ENCODE peak calls at places on chromosome 20, in eight cellular contexts. Y is neuronal stem cell, J is GM23338, P is small intestine, F is heart right ventricle, S is HCT116, K is WERI-Rb-1, T is AG04450. B is an unnamed sample. For H3K27me3, the result is how much of the 10 kb centered on the place peaks cover.

GRCh38 chr20:6882911-6883310 is 115.4 kb downstream of the BMP2 start:
- DNase-seq in Y (no peak), J (no peak), P (no peak), F (no peak), S (no peak), K (no peak), T (no peak), B (no peak)

GRCh38 chr20:25188218-25188617 is 7.3 kb upstream of the ENTPD6 start:
- DNase-seq in Y (no peak), J (no peak), P (no peak), F (no peak), S (no peak), K (no peak), T (no peak), B (no peak)

GRCh38 chr20:63597651-63598478 is 23.8 kb upstream of the HELZ2 start:
- DNase-seq in Y (no peak), J (no peak), P (no peak), F (no peak), S (no peak), K (no peak), T (no peak), B (no peak)

GRCh38 chr20:31835977-31836852 is 9.2 kb downstream of the FOXS1 start:
- DNase-seq in Y (no peak), J (no peak), P (peak), F (peak), S (peak), K (peak), T (peak), B (peak)

GRCh38 chr20:58019027-58019849 is 209.2 kb downstream of the ANKRD60 start:
- DNase-seq in Y (no peak), J (no peak), P (no peak), F (no peak), S (no peak), K (no peak), T (no peak), B (no peak)

GRCh38 chr20:11245431-11245830 is 571.6 kb upstream of the JAG1 start:
- DNase-seq in Y (no peak), J (no peak), P (no peak), F (no peak), S (no peak), K (no peak), T (no peak), B (no peak)

GRCh38 chr20:42530855-42531674 is 658.6 kb downstream of the PTPRT start:
- DNase-seq in Y (peak), J (peak), P (peak), F (peak), S (no peak), K (peak), T (no peak), B (no peak)

GRCh38 chr20:4774209-4774608 is 52.5 kb downstream of the PRND start:
- DNase-seq in Y (no peak), J (no peak), P (no peak), F (no peak), S (no peak), K (no peak), T (no peak), B (no peak)

GRCh38 chr20:61442075-61442670 is 190.1 kb downstream of the CDH4 start:
- DNase-seq in Y (no peak), J (no peak), P (no peak), F (no peak), S (no peak), K (no peak), T (no peak), B (no peak)

GRCh38 chr20:17873410-17874270 is 95.0 kb downstream of the SNX5 start:
- DNase-seq in Y (no peak), J (peak), P (peak), F (peak), S (peak), K (no peak), T (peak), B (peak)

GRCh38 chr20:47137231-47137865 is 219.2 kb downstream of the ZMYND8 start:
- DNase-seq in Y (no peak), J (no peak), P (no peak), F (no peak), S (no peak), K (peak), T (no peak), B (no peak)

GRCh38 chr20:24987244-24987643 is 5.3 kb downstream of the APMAP start:
- DNase-seq in Y (no peak), J (no peak), P (no peak), F (no peak), S (no peak), K (no peak), T (no peak), B (no peak)

GRCh38 chr20:10777713-10778112 is 103.9 kb upstream of the JAG1 start:
- DNase-seq in Y (no peak), J (no peak), P (no peak), F (no peak), S (no peak), K (no peak), T (no peak), B (no peak)

GRCh38 chr20:23689399-23689690 is 507 bp upstream of the CST4 start:
- DNase-seq in Y (no peak), J (no peak), P (no peak), F (no peak), S (no peak), K (no peak), T (no peak), B (no peak)

GRCh38 chr20:46228671-46229070 is 79.6 kb downstream of the CDH22 start:
- DNase-seq in Y (no peak), J (no peak), P (no peak), F (no peak), S (no peak), K (no peak), T (no peak), B (peak)

GRCh38 chr20:728022-728944 is 40.0 kb downstream of the SLC52A3 start:
- DNase-seq in Y (peak), J (peak), P (no peak), F (peak), S (no peak), K (peak), T (no peak), B (peak)

GRCh38 chr20:61301995-61302525 is 50.0 kb downstream of the CDH4 start:
- DNase-seq in Y (no peak), J (no peak), P (no peak), F (no peak), S (no peak), K (no peak), T (no peak), B (no peak)

GRCh38 chr20:51639206-51639832 is 96.8 kb upstream of the NFATC2 start:
- DNase-seq in Y (peak), J (peak), P (peak), F (peak), S (peak), K (peak), T (no peak), B (peak)

GRCh38 chr20:44714701-44715494 is at the start of gene CCN5:
- DNase-seq in Y (no peak), J (no peak), P (peak), F (peak), S (peak), K (no peak), T (no peak), B (peak)
- H3K4me3 ChIP-seq in Y (no peak), J (no peak), P (no peak), F (peak), S (no peak), K (no peak), T (no peak), B (peak)

GRCh38 chr20:53899351-53900167 is 170.8 kb downstream of the BCAS1 start:
- DNase-seq in Y (no peak), J (no peak), P (peak), F (no peak), S (no peak), K (peak), T (no peak), B (no peak)
- H3K27ac ChIP-seq in Y (peak), J (no peak), P (peak), F (peak), S (no peak), K (peak), T (peak), B (peak)

GRCh38 chr20:62584671-62585512 is 57.4 kb upstream of the SLCO4A1 start:
- DNase-seq in Y (no peak), J (no peak), P (no peak), F (no peak), S (no peak), K (peak), T (no peak), B (no peak)

GRCh38 chr20:62588458-62589149 is 53.7 kb upstream of the SLCO4A1 start:
- DNase-seq in Y (no peak), J (no peak), P (no peak), F (no peak), S (no peak), K (peak), T (no peak), B (peak)

GRCh38 chr20:62587757-62588402 is 54.4 kb upstream of the SLCO4A1 start:
- DNase-seq in Y (peak), J (peak), P (no peak), F (no peak), S (no peak), K (no peak), T (no peak), B (no peak)

GRCh38 chr20:62585571-62585970 is 56.7 kb upstream of the SLCO4A1 start:
- DNase-seq in Y (no peak), J (no peak), P (no peak), F (no peak), S (no peak), K (no peak), T (no peak), B (no peak)

DNA sequence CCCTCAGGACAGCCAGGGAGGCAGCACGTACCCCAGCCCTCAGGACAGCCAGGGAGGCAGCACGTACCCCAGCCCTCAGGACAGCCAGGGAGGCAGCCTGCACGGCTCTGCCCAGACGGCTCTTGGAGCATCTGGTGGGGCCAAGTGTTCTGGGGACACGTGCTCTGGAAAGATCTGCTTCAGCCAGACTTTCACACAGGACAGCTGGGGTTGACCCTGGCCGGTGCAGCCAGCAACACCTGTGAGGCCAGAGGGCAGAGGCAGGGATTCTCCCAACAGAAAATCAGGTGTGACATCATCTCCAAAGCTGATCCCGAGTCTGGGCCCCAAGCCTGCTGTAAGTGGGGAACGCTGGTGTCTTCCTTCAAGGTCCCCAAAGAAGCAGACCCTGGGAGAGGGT is 55.5 kb upstream of the SLCO4A1 start:
- DNase-seq in Y (no peak), J (no peak), P (no peak), F (no peak), S (no peak), K (peak), T (no peak), B (no peak)
- H3K27me3 ChIP-seq in Y (half or more), J (under half), P (under half), F (half or more), S (under half), K (under half), T (under half), B (under half)

GRCh38 chr20:38941726-38942389 is 15.6 kb downstream of the FAM83D start:
- DNase-seq in Y (no peak), J (no peak), P (peak), F (no peak), S (no peak), K (no peak), T (no peak), B (no peak)
- H3K4me3 ChIP-seq in Y (no peak), J (no peak), P (no peak), F (no peak), S (no peak), K (no peak), T (no peak), B (no peak)

GRCh38 chr20:38471987-38472512 is 593 bp upstream of the RALGAPB start:
- DNase-seq in Y (no peak), J (peak), P (no peak), F (no peak), S (no peak), K (no peak), T (no peak), B (no peak)
- H3K27ac ChIP-seq in Y (no peak), J (peak), P (peak), F (peak), S (peak), K (peak), T (no peak), B (peak)

GRCh38 chr20:59737073-59737691 is 132.8 kb downstream of the PHACTR3 start:
- DNase-seq in Y (no peak), J (no peak), P (no peak), F (no peak), S (no peak), K (no peak), T (no peak), B (no peak)
- H3K27me3 ChIP-seq in Y (under half), J (under half), P (under half), F (under half), S (under half), K (half or more), T (under half), B (under half)

GRCh38 chr20:37670426-37670825 is 23.4 kb upstream of the CTNNBL1 start:
- DNase-seq in Y (no peak), J (no peak), P (no peak), F (no peak), S (no peak), K (no peak), T (no peak), B (peak)
- H3K4me3 ChIP-seq in Y (no peak), J (no peak), P (no peak), F (no peak), S (no peak), K (no peak), T (no peak), B (peak)

GRCh38 chr20:44357020-44357419 is 1.5 kb downstream of the HNF4A start:
- DNase-seq in Y (no peak), J (no peak), P (no peak), F (no peak), S (no peak), K (no peak), T (no peak), B (no peak)
- H3K27ac ChIP-seq in Y (no peak), J (no peak), P (peak), F (no peak), S (no peak), K (no peak), T (no peak), B (no peak)

B was measured in psoas muscle.